ENCODE peak calls at places on chromosomes 6 and 20, in ten cellular contexts. P is esophagus squamous epithelium, I is tibial nerve, D is ovary, X is spleen, W is Peyer's patch, L is adrenal gland, F is IMR-90, O is right lobe of liver, Z is uterus. V is an unnamed sample.
A peak's percentile ranks its signal among the peaks of the same experiment; 100 is the strongest.

GRCh38 chr6:90274481-90275030 is 22.1 kb downstream of the BACH2 start:
- DNase-seq in P (peak; percentile 27), I (no peak), D (no peak), X (peak; percentile 92), W (peak; percentile 96), L (no peak), F (no peak), O (no peak), Z (no peak), V (no peak)

GRCh38 chr6:111185954-111186353 is 98.7 kb downstream of the SLC16A10 start:
- DNase-seq in P (no peak), I (no peak), D (no peak), X (no peak), W (no peak), L (no peak), F (no peak), O (no peak), Z (no peak), V (no peak)

GRCh38 chr6:81683928-81684327 is 68.6 kb downstream of the TENT5A start:
- DNase-seq in P (no peak), I (no peak), D (no peak), X (no peak), W (no peak), L (no peak), F (peak; percentile 64), O (no peak), Z (no peak), V (no peak)

GRCh38 chr6:7828123-7828522 is 82.5 kb downstream of the TXNDC5 start:
- DNase-seq in P (no peak), I (no peak), D (no peak), X (no peak), W (no peak), L (no peak), F (no peak), O (no peak), Z (no peak), V (no peak)

GRCh38 chr6:31940256-31940664 is 5.6 kb upstream of the CFB start:
- DNase-seq in P (no peak), I (no peak), D (no peak), X (peak; percentile 9), W (no peak), L (no peak), F (peak; percentile 55), O (no peak), Z (no peak), V (no peak)

GRCh38 chr20:21240394-21240793 is 62.7 kb upstream of the XRN2 start:
- DNase-seq in P (no peak), I (no peak), D (no peak), X (no peak), W (no peak), L (no peak), F (no peak), O (no peak), Z (no peak), V (no peak)

GRCh38 chr20:20521736-20522135 is 153.8 kb downstream of the INSM1 start:
- DNase-seq in P (no peak), I (no peak), D (no peak), X (no peak), W (no peak), L (no peak), F (no peak), O (no peak), Z (no peak), V (no peak)

GRCh38 chr6:88380618-88381288 is 214.6 kb upstream of the CNR1 start:
- DNase-seq in P (no peak), I (no peak), D (no peak), X (no peak), W (no peak), L (no peak), F (no peak), O (no peak), Z (no peak), V (no peak)

GRCh38 chr6:160104821-160105517 is 16.6 kb upstream of the SLC22A1 start:
- DNase-seq in P (no peak), I (no peak), D (no peak), X (peak; percentile 54), W (no peak), L (no peak), F (no peak), O (no peak), Z (no peak), V (no peak)

GRCh38 chr20:51631011-51631950 is 88.8 kb upstream of the NFATC2 start:
- DNase-seq in P (no peak), I (peak; percentile 83), D (peak; percentile 74), X (no peak), W (peak; percentile 22), L (peak; percentile 41), F (peak; percentile 99), O (no peak), Z (peak; percentile 83), V (peak; percentile 65)

GRCh38 chr6:28353981-28354676 is 4.4 kb downstream of the ZKSCAN3 start:
- DNase-seq in P (no peak), I (no peak), D (peak; percentile 77), X (no peak), W (no peak), L (peak; percentile 42), F (peak; percentile 33), O (peak; percentile 34), Z (peak; percentile 75), V (peak; percentile 67)

GRCh38 chr6:117272886-117273285 is 7.5 kb downstream of the VGLL2 start:
- DNase-seq in P (no peak), I (no peak), D (no peak), X (no peak), W (no peak), L (no peak), F (no peak), O (no peak), Z (no peak), V (no peak)

GRCh38 chr6:117275711-117276110 is 10.4 kb downstream of the VGLL2 start:
- DNase-seq in P (no peak), I (no peak), D (no peak), X (no peak), W (no peak), L (no peak), F (no peak), O (no peak), Z (no peak), V (no peak)

GRCh38 chr6:117276778-117277177 is 11.4 kb downstream of the VGLL2 start:
- DNase-seq in P (no peak), I (no peak), D (no peak), X (no peak), W (no peak), L (no peak), F (no peak), O (no peak), Z (no peak), V (no peak)

GRCh38 chr6:117272032-117272866 is 6.9 kb downstream of the VGLL2 start:
- DNase-seq in P (no peak), I (no peak), D (no peak), X (no peak), W (no peak), L (no peak), F (no peak), O (no peak), Z (no peak), V (no peak)

GRCh38 chr6:117275205-117275604 is 9.8 kb downstream of the VGLL2 start:
- DNase-seq in P (no peak), I (no peak), D (no peak), X (no peak), W (no peak), L (no peak), F (no peak), O (no peak), Z (no peak), V (no peak)
- TF ChIP-seq POLR2A in P (no peak), I (no peak), D (no peak), X (no peak), W (no peak), L (no peak), F (no peak), O (no peak), Z (no peak), V (no peak)

DNA sequence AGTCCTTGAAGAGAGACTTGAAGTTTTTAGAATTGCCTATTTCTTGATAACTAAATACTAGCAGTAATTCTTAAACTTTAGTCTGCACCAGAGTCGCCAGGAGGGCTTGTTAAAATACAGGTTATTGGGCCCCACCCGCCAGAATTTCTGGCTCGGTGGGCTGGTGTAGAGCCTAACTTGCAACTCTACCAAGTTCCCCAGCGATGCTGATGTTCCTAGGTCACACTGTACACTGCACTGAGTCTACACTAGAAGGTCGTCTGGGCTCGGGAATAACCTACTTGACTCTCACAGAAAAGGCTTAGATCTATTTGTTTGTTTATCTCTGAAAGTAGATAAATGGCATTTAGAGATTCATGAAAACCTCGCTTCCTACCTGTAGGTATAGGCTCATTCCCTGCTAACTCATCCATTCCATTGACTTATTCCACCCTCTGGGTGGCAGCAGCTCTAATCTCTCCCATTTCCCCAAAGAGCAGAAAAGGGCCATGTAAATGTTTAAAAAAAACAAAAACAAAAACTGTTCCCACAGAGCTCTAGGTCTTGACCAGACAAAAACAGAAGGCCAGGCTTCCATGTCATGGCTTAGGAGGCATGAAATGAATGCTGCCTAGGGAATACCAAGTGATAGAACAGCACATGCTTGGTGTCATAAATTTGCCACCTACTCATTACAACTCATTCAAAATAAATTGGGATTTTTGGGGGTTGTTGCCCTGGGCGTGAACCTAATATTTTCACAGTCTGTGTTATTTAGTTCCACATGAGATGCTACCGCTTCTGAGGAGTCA is 292.1 kb downstream of the ADGB start:
- DNase-seq in P (no peak), I (no peak), D (no peak), X (no peak), W (no peak), L (no peak), F (no peak), O (no peak), Z (no peak), V (no peak)
- TF ChIP-seq CTCF in P (no peak), I (no peak), D (no peak), X (no peak), W (no peak), L (no peak), F (no peak), O (no peak), Z (no peak), V (no peak)

GRCh38 chr20:47862841-47863240 is 77.6 kb upstream of the SULF2 start:
- DNase-seq in P (no peak), I (no peak), D (no peak), X (no peak), W (no peak), L (no peak), F (no peak), O (no peak), Z (no peak), V (no peak)
- H3K27me3 ChIP-seq in P (no peaks in the 10 kb centered on the region), I (peaks cover 3% of the 10 kb centered on the region), D (no peaks in the 10 kb centered on the region), X (no peaks in the 10 kb centered on the region), W (no peaks in the 10 kb centered on the region), L (no peaks in the 10 kb centered on the region), F (peaks cover 4% of the 10 kb centered on the region), O (no peaks in the 10 kb centered on the region), Z (no peaks in the 10 kb centered on the region), V (no peaks in the 10 kb centered on the region)

DNA sequence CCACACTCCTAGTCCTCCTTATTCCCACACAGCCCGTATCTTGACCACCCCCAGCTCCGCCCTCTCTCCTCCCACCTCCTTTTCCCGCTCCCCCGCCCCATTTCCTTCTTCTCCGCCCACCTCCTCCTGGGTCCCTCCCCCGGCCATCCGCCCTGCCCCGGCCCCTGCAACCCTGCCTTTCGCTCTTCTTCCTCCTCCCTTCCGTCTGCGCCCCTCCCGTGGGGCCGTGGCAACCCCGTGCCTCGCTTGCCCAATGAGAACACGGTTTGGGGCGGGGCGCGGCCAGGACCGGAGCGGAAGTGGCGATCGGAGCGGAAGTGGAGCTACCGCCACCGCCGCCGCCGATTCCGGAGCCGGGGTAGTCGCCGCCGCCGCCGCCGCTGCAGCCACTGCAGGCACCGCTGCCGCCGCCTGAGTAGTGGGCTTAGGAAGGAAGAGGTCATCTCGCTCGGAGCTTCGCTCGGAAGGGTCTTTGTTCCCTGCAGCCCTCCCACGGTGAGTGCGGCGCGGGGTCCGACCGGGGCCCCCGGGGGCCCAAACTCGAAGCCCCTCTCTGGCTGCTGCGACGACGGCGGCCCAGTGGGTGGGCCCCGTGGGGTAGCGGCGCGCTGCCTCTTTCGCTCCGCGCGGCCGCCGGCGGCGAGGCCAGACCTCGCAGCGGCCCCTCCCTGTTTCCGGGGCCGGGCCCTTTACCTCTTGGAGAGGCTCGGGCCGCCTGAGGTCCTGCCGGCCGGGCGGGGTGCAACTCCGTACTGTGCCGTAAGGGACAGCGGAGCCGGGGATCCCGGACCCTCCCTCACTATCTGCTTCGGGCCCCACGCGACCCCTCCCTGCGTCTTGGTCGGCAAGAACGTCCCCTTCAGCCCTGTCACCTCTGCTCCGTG is at the start of gene YWHAB:
- DNase-seq in P (peak; percentile 94), I (peak; percentile 98), D (peak; percentile 99), X (peak; percentile 99), W (peak; percentile 98), L (peak; percentile 99), F (peak; percentile 95), O (peak; percentile 99), Z (peak; percentile 99), V (peak; percentile 99)
- TF ChIP-seq POLR2A in P (peak; percentile 82), I (peak; percentile 49), D (peak; percentile 73), X (peak; percentile 43), W (peak; percentile 84), L (peak; percentile 76), F (peak; percentile 78), O (peak; percentile 91), Z (peak; percentile 79), V (peak; percentile 71)

V was measured in heart left ventricle.